ENCODE peak calls at places on chromosomes 7 and 10, in four cellular contexts. O is SK-N-SH, Y is lower lobe of right lung, A is neuronal stem cell. C is an unnamed sample.

GRCh38 chr10:86254526-86255174 is 111.9 kb downstream of the GRID1 start:
- DNase-seq in O (peak), Y (no peak), A (no peak), C (no peak)

GRCh38 chr7:153389261-153389660 is 629.7 kb downstream of the ACTR3B start:
- DNase-seq in O (no peak), Y (no peak), A (no peak), C (no peak)

GRCh38 chr10:52864459-52865106 is 92.0 kb upstream of the MBL2 start:
- DNase-seq in O (no peak), Y (no peak), A (no peak), C (no peak)

GRCh38 chr10:86668297-86669165 is at the start of gene LDB3:
- DNase-seq in O (peak), Y (no peak), A (no peak), C (no peak)

GRCh38 chr7:29063231-29063630 is 83.1 kb downstream of the CPVL start:
- DNase-seq in O (no peak), Y (no peak), A (no peak), C (no peak)

GRCh38 chr7:50528266-50529092 is 36.7 kb downstream of the DDC start:
- DNase-seq in O (no peak), Y (no peak), A (no peak), C (no peak)

GRCh38 chr10:14543904-14544210 is 213.1 kb upstream of the FRMD4A start:
- DNase-seq in O (no peak), Y (no peak), A (no peak), C (no peak)

GRCh38 chr10:103678104-103678526 is 177.3 kb downstream of the SH3PXD2A start:
- DNase-seq in O (peak), Y (peak), A (no peak), C (no peak)

GRCh38 chr7:82362129-82362528 is 81.4 kb downstream of the CACNA2D1 start:
- DNase-seq in O (no peak), Y (no peak), A (no peak), C (no peak)

GRCh38 chr7:147182859-147183258 is 1066.3 kb downstream of the CNTNAP2 start:
- DNase-seq in O (no peak), Y (no peak), A (no peak), C (no peak)

GRCh38 chr10:121928528-121928884 is 675 bp upstream of the ATE1 start:
- DNase-seq in O (no peak), Y (no peak), A (no peak), C (no peak)

GRCh38 chr7:36078816-36079360 is 74.2 kb upstream of the EEPD1 start:
- DNase-seq in O (no peak), Y (no peak), A (no peak), C (no peak)

GRCh38 chr7:127409629-127410028 is 17.1 kb upstream of the ZNF800 start:
- DNase-seq in O (no peak), Y (no peak), A (no peak), C (no peak)

GRCh38 chr10:125926247-125926646 is 29.9 kb downstream of the FANK1 start:
- DNase-seq in O (no peak), Y (no peak), A (no peak), C (no peak)

GRCh38 chr7:100949227-100949930 is at the start of gene MUC3A:
- DNase-seq in O (no peak), Y (no peak), A (no peak), C (no peak)

GRCh38 chr7:16804674-16805439 is at the start of gene AGR2:
- DNase-seq in O (no peak), Y (peak), A (no peak), C (no peak)

GRCh38 chr10:24790073-24790472 is 66.4 kb upstream of the ARHGAP21 start:
- DNase-seq in O (no peak), Y (no peak), A (no peak), C (no peak)

GRCh38 chr7:151838861-151839381 is 38.0 kb downstream of the PRKAG2 start:
- DNase-seq in O (no peak), Y (peak), A (no peak), C (no peak)

GRCh38 chr7:151598045-151598444 is 78.3 kb upstream of the RHEB start:
- DNase-seq in O (no peak), Y (no peak), A (no peak), C (no peak)

GRCh38 chr7:84637568-84638338 is 443.2 kb upstream of the SEMA3A start:
- DNase-seq in O (no peak), Y (no peak), A (no peak), C (no peak)

GRCh38 chr7:148204639-148205292 is 385.8 kb upstream of the C7orf33 start:
- DNase-seq in O (no peak), Y (no peak), A (no peak), C (no peak)

GRCh38 chr7:485188-486081 is 34.2 kb downstream of the PDGFA start:
- DNase-seq in O (no peak), Y (peak), A (no peak), C (no peak)

GRCh38 chr10:101843032-101843991 is at the start of gene KCNIP2:
- DNase-seq in O (peak), Y (peak), A (no peak), C (peak)

GRCh38 chr10:123614888-123615287 is 51.3 kb upstream of the GPR26 start:
- DNase-seq in O (no peak), Y (peak), A (peak), C (peak)
- H3K4me3 ChIP-seq in O (no peak), Y (no peak), A (no peak), C (no peak)

GRCh38 chr7:99404977-99405320 is 3.4 kb downstream of the PDAP1 start:
- DNase-seq in O (no peak), Y (no peak), A (no peak), C (no peak)

GRCh38 chr7:99407849-99408346 is 499 bp downstream of the PDAP1 start:
- DNase-seq in O (peak), Y (no peak), A (no peak), C (no peak)

GRCh38 chr7:99404235-99404976 is 4.0 kb downstream of the PDAP1 start:
- DNase-seq in O (no peak), Y (no peak), A (no peak), C (no peak)

GRCh38 chr7:99408347-99409191 is at the start of the genes BUD31 and PDAP1:
- DNase-seq in O (peak), Y (peak), A (peak), C (peak)

GRCh38 chr7:99406557-99406956 is 1.8 kb downstream of the PDAP1 start:
- DNase-seq in O (no peak), Y (no peak), A (no peak), C (no peak)
- H3K4me3 ChIP-seq in O (peak), Y (no peak), A (no peak), C (no peak)

DNA sequence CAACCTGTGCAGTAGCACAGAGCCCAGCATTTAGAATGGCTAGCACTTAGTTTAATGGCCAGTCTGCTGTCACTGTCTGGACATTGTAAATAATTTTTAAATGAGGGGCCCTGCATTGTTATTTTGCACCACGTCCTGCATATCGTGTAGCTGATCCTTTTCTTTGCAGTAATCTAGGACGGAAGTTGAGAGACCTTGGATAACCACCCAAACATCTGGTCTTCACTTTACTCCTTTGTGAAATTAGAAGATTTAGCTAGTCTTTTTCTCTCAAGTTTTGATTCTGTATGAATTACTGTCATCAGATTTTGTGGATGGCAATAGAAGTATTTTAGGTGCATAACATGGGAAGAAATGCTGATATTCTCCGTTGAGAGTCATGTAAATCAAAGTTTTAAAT is 1.9 kb downstream of the MIOS start:
- DNase-seq in O (peak), Y (no peak), A (no peak), C (no peak)
- H3K4me3 ChIP-seq in O (peak), Y (peak), A (no peak), C (no peak)

DNA sequence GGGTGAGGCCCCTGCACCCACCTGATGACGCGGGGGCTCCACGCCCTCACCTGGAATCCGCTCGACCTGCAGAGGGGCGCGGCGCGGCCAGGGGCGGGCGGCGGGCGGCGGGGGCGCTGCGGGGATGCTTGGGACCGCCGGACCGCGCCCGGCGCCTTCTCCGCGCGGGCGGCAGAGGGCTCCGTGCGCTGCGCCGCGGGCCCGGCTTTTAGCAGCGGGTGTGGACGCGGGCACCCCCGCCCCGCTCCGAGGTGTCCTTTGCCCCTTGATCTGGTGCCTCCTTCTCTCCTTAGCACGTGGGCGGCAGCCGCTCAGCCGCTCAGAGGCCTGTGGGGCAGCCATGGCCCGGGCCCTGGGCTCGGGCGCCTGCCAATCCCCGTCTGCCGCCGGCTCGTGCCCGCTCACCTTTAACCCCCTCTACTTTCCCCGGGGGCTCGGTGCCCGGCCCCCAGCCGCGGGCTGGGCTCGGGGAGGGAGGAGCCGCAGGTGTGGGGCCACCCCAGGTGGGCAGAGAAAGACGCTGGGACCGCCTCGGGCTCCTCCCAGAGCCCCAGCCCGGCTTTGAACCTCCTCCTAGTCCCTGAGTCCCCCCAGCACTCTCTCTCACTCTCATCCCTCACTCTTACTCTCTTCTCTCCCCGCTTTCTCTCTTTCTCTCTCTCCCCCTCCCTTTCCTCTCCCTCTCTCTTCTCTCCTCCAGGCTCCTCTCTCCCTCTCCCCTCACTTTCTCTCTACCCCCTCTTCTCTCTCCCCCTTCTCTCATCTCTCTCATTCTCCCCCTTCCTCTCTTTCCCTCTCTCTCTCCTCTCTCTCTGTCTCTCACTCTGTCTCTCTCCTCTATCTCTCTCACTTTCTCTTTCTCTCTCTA is 19.7 kb upstream of the VPS37D start:
- DNase-seq in O (peak), Y (no peak), A (no peak), C (no peak)
- H3K4me3 ChIP-seq in O (peak), Y (peak), A (peak), C (peak)

C was measured in iPS DF 6.9.